ENCODE peak calls at places on chromosomes 3 and 15, in eight cellular contexts. P is GM23338, J is colonic mucosa, Q is Peyer's patch, K is neural progenitor cell, H is right atrium auricular region, X is heart left ventricle, M is mucosa of descending colon. L is an unnamed sample. For H3K4me1, the result is how much of the 10 kb centered on the place peaks cover.

GRCh38 chr15:74789171-74789627 is 7.3 kb downstream of the CSK start:
- DNase-seq in M (peak), H (no peak), P (no peak), K (no peak), J (peak), X (no peak), Q (peak), L (no peak)

GRCh38 chr3:172063456-172064432 is 24.4 kb downstream of the FNDC3B start:
- DNase-seq in K (no peak), P (no peak), H (no peak), M (no peak), J (no peak), X (no peak), Q (no peak), L (no peak)

GRCh38 chr3:149706905-149707304 is 45.4 kb downstream of the COMMD2 start:
- DNase-seq in Q (no peak), K (no peak), X (no peak), J (no peak), M (no peak), H (no peak), P (peak), L (no peak)

GRCh38 chr15:50543556-50543955 is 2.9 kb downstream of the USP50 start:
- DNase-seq in H (no peak), P (no peak), M (no peak), Q (no peak), X (no peak), K (no peak), J (no peak), L (no peak)

GRCh38 chr15:75327005-75327404 is 8.9 kb upstream of the COMMD4 start:
- DNase-seq in H (no peak), X (no peak), P (peak), Q (no peak), M (no peak), J (no peak), K (no peak), L (no peak)

GRCh38 chr3:52374173-52374572 is 58.1 kb downstream of the DNAH1 start:
- DNase-seq in J (no peak), P (no peak), H (no peak), Q (no peak), X (no peak), M (no peak), K (no peak), L (no peak)

GRCh38 chr3:186931487-186932280 is 1.4 kb downstream of the ST6GAL1 start:
- DNase-seq in M (peak), H (no peak), P (peak), J (peak), Q (peak), K (peak), X (peak), L (peak)

GRCh38 chr3:179063945-179064560 is 7.6 kb downstream of the ZMAT3 start:
- DNase-seq in H (no peak), K (no peak), Q (no peak), J (no peak), M (no peak), P (no peak), X (no peak), L (no peak)

GRCh38 chr3:18300916-18301315 is 124.2 kb downstream of the SATB1 start:
- DNase-seq in K (no peak), P (no peak), X (no peak), H (no peak), Q (no peak), J (no peak), M (no peak), L (no peak)

GRCh38 chr15:89016549-89017041 is 71.7 kb upstream of the ABHD2 start:
- DNase-seq in P (no peak), X (peak), K (no peak), M (no peak), Q (no peak), J (no peak), H (no peak), L (no peak)

GRCh38 chr15:29924750-29925149 is 102.5 kb upstream of the TJP1 start:
- DNase-seq in Q (peak), J (no peak), P (peak), H (no peak), K (peak), X (peak), M (no peak), L (peak)

GRCh38 chr15:49918106-49918505 is 200.9 kb downstream of the ATP8B4 start:
- DNase-seq in X (no peak), M (no peak), K (no peak), Q (no peak), J (no peak), P (no peak), H (no peak), L (no peak)

GRCh38 chr3:53198256-53198977 is 37.4 kb downstream of the PRKCD start:
- DNase-seq in Q (no peak), X (no peak), J (no peak), H (no peak), M (no peak), P (peak), K (peak), L (no peak)

GRCh38 chr3:42706721-42707619 is 4.4 kb upstream of the HHATL start:
- DNase-seq in Q (peak), J (no peak), H (no peak), M (no peak), K (no peak), X (no peak), P (no peak), L (no peak)

GRCh38 chr15:89836255-89837133 is 21.8 kb upstream of the ANPEP start:
- DNase-seq in J (no peak), M (no peak), X (no peak), K (no peak), H (peak), P (no peak), Q (no peak), L (no peak)

GRCh38 chr3:156648086-156648485 is 26.3 kb upstream of the TIPARP start:
- DNase-seq in X (no peak), P (no peak), J (no peak), H (no peak), K (no peak), M (no peak), Q (no peak), L (no peak)

GRCh38 chr3:169751875-169752274 is 13.0 kb downstream of the TERC start:
- DNase-seq in M (no peak), P (no peak), K (no peak), H (no peak), X (no peak), Q (no peak), J (no peak), L (no peak)

GRCh38 chr15:96360581-96361308 is 30.2 kb downstream of the NR2F2 start:
- DNase-seq in K (peak), P (peak), J (no peak), M (no peak), Q (no peak), H (no peak), X (no peak), L (no peak)
- H3K4me3 ChIP-seq in K (peak), P (peak), J (peak), M (no peak), Q (peak), H (peak), X (peak), L (no peak)

GRCh38 chr3:33798113-33798417 is 365 bp upstream of the PDCD6IP start:
- DNase-seq in J (no peak), Q (no peak), P (peak), H (no peak), X (no peak), M (no peak), K (no peak), L (no peak)
- TF ChIP-seq CTCF in J (no peak), Q (no peak), P (no peak), H (no peak), X (no peak), M (no peak), K (no peak), L (no peak)

DNA sequence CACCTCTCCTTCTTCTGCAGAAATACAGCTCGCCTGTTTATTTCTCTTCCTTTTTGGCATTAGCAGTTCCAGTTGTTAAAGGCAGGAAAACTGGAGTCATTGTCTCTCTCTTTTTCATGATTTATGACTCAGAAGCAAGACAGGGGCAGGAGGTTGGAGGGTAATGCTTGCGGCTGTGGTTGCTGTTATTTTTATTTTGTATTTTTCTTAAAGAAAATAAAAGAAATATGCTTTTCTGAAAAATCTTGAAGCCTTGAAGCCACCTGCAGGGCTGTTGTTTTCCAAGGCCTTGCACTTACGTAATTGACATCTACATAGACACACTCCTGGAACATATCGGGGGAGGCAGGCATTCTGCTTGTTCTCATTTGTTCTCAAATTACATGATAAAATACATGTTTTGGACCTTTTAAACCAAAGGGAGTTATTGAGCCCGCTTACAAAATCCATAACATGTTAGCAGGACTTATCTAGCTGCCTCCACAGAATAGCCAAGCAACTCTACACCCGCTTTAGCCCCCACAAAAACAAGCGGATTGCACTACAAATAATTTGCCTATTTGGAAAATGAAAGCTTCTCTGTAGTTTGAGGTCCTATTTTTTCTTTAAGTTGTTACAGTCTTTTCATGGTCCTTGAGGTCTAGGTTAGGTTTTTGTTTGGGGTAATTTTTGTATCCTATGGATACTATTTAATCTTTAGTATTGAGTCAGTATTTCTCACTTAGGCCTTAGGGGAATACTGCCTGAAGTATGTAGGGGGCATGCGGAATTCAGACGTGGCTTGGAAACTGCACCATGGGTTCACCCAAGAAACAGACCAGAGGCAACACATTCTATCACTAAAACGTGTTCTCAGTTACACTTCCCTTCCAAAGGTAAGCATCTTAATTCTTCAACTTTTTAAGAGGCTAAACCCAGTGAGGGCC is 1004.5 kb upstream of the NR2F2 start:
- DNase-seq in X (no peak), P (no peak), K (no peak), M (no peak), H (no peak), J (no peak), Q (no peak), L (no peak)
- H3K4me1 ChIP-seq in X (under half), P (under half), K (under half), M (under half), H (under half), J (under half), Q (under half), L (under half)

GRCh38 chr3:106629215-106629832 is 747.9 kb upstream of the CCDC54 start:
- DNase-seq in H (no peak), Q (no peak), P (no peak), M (no peak), K (no peak), X (no peak), J (no peak), L (no peak)
- H3K4me3 ChIP-seq in H (no peak), Q (no peak), P (no peak), M (no peak), K (no peak), X (no peak), J (no peak), L (no peak)

GRCh38 chr3:63228677-63229076 is 49.4 kb upstream of the SYNPR start:
- DNase-seq in X (no peak), H (no peak), K (peak), J (peak), M (no peak), Q (no peak), P (peak), L (no peak)
- TF ChIP-seq CTCF in X (peak), H (peak), K (peak), J (peak), M (no peak), Q (peak), P (peak), L (no peak)

GRCh38 chr15:80012060-80012726 is 41.2 kb upstream of the BCL2A1 start:
- DNase-seq in K (no peak), H (no peak), Q (peak), M (no peak), X (no peak), P (no peak), J (no peak), L (no peak)

GRCh38 chr15:80020731-80021130 is 38.7 kb upstream of the ZFAND6 start:
- DNase-seq in K (no peak), X (no peak), H (peak), M (no peak), P (no peak), J (no peak), Q (peak), L (no peak)

GRCh38 chr15:80019168-80019745 is 40.2 kb upstream of the ZFAND6 start:
- DNase-seq in M (no peak), J (no peak), Q (peak), K (no peak), H (peak), P (no peak), X (no peak), L (no peak)

GRCh38 chr15:80010131-80010673 is 39.2 kb upstream of the BCL2A1 start:
- DNase-seq in J (no peak), H (peak), P (no peak), X (no peak), K (no peak), Q (peak), M (no peak), L (peak)

GRCh38 chr15:80015156-80015555 is 44.2 kb upstream of the BCL2A1 start:
- DNase-seq in H (no peak), K (no peak), M (no peak), Q (no peak), J (no peak), P (no peak), X (no peak), L (no peak)
- H3K4me1 ChIP-seq in H (under half), K (under half), M (under half), Q (under half), J (under half), P (under half), X (under half), L (under half)

GRCh38 chr15:35963316-35963715 is 417.4 kb upstream of the DPH6 start:
- DNase-seq in J (no peak), M (no peak), X (no peak), K (no peak), H (no peak), Q (no peak), P (no peak), L (no peak)

GRCh38 chr15:35966781-35967180 is 420.8 kb upstream of the DPH6 start:
- DNase-seq in K (no peak), Q (no peak), X (no peak), P (no peak), H (no peak), J (no peak), M (no peak), L (no peak)
- H3K4me3 ChIP-seq in K (no peak), Q (no peak), X (no peak), P (no peak), H (no peak), J (no peak), M (no peak), L (no peak)

DNA sequence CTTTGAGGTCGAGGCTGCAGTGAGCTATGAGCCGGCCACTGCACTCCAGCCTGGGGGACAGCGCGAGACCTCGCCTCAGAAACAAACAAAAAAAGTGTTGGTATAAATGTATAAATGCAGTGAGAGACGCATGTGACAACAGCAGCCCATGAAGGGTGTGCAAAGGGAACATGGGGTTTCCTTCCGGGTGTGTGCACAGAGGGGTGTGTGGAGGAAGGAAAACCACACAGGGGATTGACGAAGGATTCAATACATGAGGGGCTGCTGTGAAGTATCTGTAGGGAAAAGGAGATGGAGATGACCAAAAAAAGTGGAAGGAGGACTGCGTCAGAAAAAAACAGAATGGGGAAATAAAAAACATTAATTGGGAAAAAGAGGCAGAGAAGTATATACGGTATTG is 1.1 kb downstream of the MTFMT start:
- DNase-seq in K (no peak), X (no peak), J (peak), Q (no peak), P (no peak), H (no peak), M (no peak), L (no peak)
- TF ChIP-seq CTCF in K (no peak), X (no peak), J (no peak), Q (no peak), P (no peak), H (no peak), M (no peak), L (no peak)

GRCh38 chr3:10386121-10386520 is 65.2 kb upstream of the SEC13 start:
- DNase-seq in H (no peak), P (no peak), M (no peak), K (no peak), X (no peak), Q (no peak), J (no peak), L (no peak)

GRCh38 chr3:10382892-10383849 is 62.3 kb upstream of the SEC13 start:
- DNase-seq in K (no peak), P (no peak), Q (no peak), J (no peak), M (no peak), X (no peak), H (no peak), L (no peak)

GRCh38 chr3:10383850-10384248 is 62.9 kb upstream of the SEC13 start:
- DNase-seq in K (no peak), M (no peak), H (no peak), J (no peak), P (no peak), Q (no peak), X (no peak), L (no peak)

GRCh38 chr3:10387881-10388621 is 67.1 kb upstream of the SEC13 start:
- DNase-seq in M (no peak), X (no peak), Q (no peak), K (no peak), J (no peak), H (no peak), P (peak), L (no peak)

GRCh38 chr3:10384541-10385360 is 63.8 kb upstream of the SEC13 start:
- DNase-seq in X (no peak), H (no peak), Q (no peak), M (no peak), K (no peak), J (no peak), P (no peak), L (no peak)
- H3K4me1 ChIP-seq in X (under half), H (under half), Q (under half), M (under half), K (under half), J (under half), P (under half), L (under half)

GRCh38 chr3:31957106-31957505 is 24.0 kb downstream of the OSBPL10 start:
- DNase-seq in X (no peak), K (no peak), H (no peak), M (no peak), P (no peak), J (no peak), Q (no peak), L (no peak)
- H3K4me3 ChIP-seq in X (no peak), K (no peak), H (no peak), M (no peak), P (no peak), J (no peak), Q (no peak), L (no peak)